ENCODE peak calls at places on chromosomes 6 and 20, in four cellular contexts. L is thoracic aorta, C is psoas muscle, U is pancreas. A is an unnamed sample. For H3K36me3, the result is how much of the 10 kb centered on the place peaks cover.

GRCh38 chr6:108115598-108116058 is 41.1 kb upstream of the OSTM1 start:
- DNase-seq in L (no peak), C (peak), U (peak), A (peak)

GRCh38 chr20:64063389-64064144 is 569 bp downstream of the TCEA2 start:
- DNase-seq in L (no peak), C (no peak), U (no peak), A (peak)

GRCh38 chr6:30707281-30707850 is 9.7 kb downstream of the MDC1 start:
- DNase-seq in L (no peak), C (no peak), U (peak), A (no peak)

GRCh38 chr20:12825180-12825579 is 183.6 kb upstream of the SPTLC3 start:
- DNase-seq in L (no peak), C (no peak), U (no peak), A (no peak)

GRCh38 chr20:3712279-3712873 is at the start of gene SIGLEC1:
- DNase-seq in L (no peak), C (peak), U (peak), A (no peak)

GRCh38 chr20:35003211-35004031 is 47.8 kb downstream of the MYH7B start:
- DNase-seq in L (no peak), C (peak), U (peak), A (no peak)

GRCh38 chr6:15476631-15477380 is 186.0 kb downstream of the DTNBP1 start:
- DNase-seq in L (no peak), C (no peak), U (no peak), A (no peak)

GRCh38 chr6:11384531-11385309 is 152.3 kb upstream of the NEDD9 start:
- DNase-seq in L (no peak), C (no peak), U (no peak), A (no peak)

GRCh38 chr6:105430685-105431084 is 27.8 kb upstream of the PREP start:
- DNase-seq in L (no peak), C (no peak), U (no peak), A (no peak)

GRCh38 chr6:154071711-154072110 is 32.7 kb downstream of the OPRM1 start:
- DNase-seq in L (no peak), C (no peak), U (no peak), A (no peak)

GRCh38 chr6:123715243-123715863 is 78.6 kb upstream of the TRDN start:
- DNase-seq in L (no peak), C (no peak), U (no peak), A (peak)

GRCh38 chr20:46073443-46073842 is 16.3 kb downstream of the NCOA5 start:
- DNase-seq in L (no peak), C (no peak), U (no peak), A (peak)

GRCh38 chr6:69162811-69163210 is 527.7 kb downstream of the ADGRB3 start:
- DNase-seq in L (no peak), C (no peak), U (no peak), A (peak)

GRCh38 chr6:123770247-123770949 is 33.3 kb upstream of the NKAIN2 start:
- DNase-seq in L (no peak), C (no peak), U (no peak), A (no peak)

GRCh38 chr6:28115799-28116198 is 8.6 kb upstream of the ZSCAN16 start:
- DNase-seq in L (no peak), C (no peak), U (no peak), A (no peak)

GRCh38 chr6:116287668-116288282 is 8.0 kb upstream of the TSPYL1 start:
- DNase-seq in L (no peak), C (no peak), U (no peak), A (peak)

GRCh38 chr20:5470943-5471342 is 154.2 kb upstream of the PROKR2 start:
- DNase-seq in L (no peak), C (no peak), U (no peak), A (no peak)

GRCh38 chr6:132764370-132764769 is 6.7 kb upstream of the VNN2 start:
- DNase-seq in L (no peak), C (no peak), U (peak), A (no peak)

GRCh38 chr6:159879829-159880228 is 11.0 kb upstream of the MAS1 start:
- DNase-seq in L (no peak), C (no peak), U (no peak), A (no peak)

GRCh38 chr6:93392797-93393196 is 26.6 kb downstream of the EPHA7 start:
- DNase-seq in L (no peak), C (no peak), U (no peak), A (no peak)

GRCh38 chr6:109944448-109944847 is 33.7 kb upstream of the GPR6 start:
- DNase-seq in L (no peak), C (no peak), U (no peak), A (no peak)

GRCh38 chr6:96458771-96459170 is 62.8 kb upstream of the UFL1 start:
- DNase-seq in L (no peak), C (no peak), U (no peak), A (no peak)

GRCh38 chr6:131914967-131915751 is 36.0 kb downstream of the CCN2 start:
- DNase-seq in L (peak), C (no peak), U (no peak), A (peak)

GRCh38 chr20:63574829-63575720 is 1.0 kb upstream of the HELZ2 start:
- DNase-seq in L (no peak), C (no peak), U (no peak), A (no peak)

GRCh38 chr20:46802696-46803445 is 91.8 kb upstream of the EYA2 start:
- DNase-seq in L (no peak), C (no peak), U (no peak), A (peak)

GRCh38 chr6:43968110-43968965 is 158.9 kb downstream of the MRPL14 start:
- DNase-seq in L (no peak), C (no peak), U (no peak), A (no peak)

GRCh38 chr6:96074006-96074405 is 58.2 kb downstream of the FUT9 start:
- DNase-seq in L (no peak), C (no peak), U (no peak), A (no peak)

GRCh38 chr20:6886065-6886729 is 118.7 kb downstream of the BMP2 start:
- DNase-seq in L (no peak), C (no peak), U (no peak), A (peak)

GRCh38 chr20:50111120-50111828 is 1.7 kb downstream of the UBE2V1 start:
- DNase-seq in L (no peak), C (no peak), U (no peak), A (no peak)

GRCh38 chr6:46186583-46186982 is 15.8 kb upstream of the ENPP5 start:
- DNase-seq in L (no peak), C (no peak), U (no peak), A (no peak)

GRCh38 chr20:58228484-58229197 is at the start of gene ANKRD60:
- DNase-seq in L (no peak), C (no peak), U (peak), A (no peak)

GRCh38 chr6:25883991-25884390 is 9.9 kb upstream of the SLC17A3 start:
- DNase-seq in L (no peak), C (no peak), U (no peak), A (no peak)

GRCh38 chr6:149859368-149859767 is 4.8 kb downstream of the LRP11 start:
- DNase-seq in L (no peak), C (no peak), U (no peak), A (no peak)

GRCh38 chr6:155528982-155529453 is 73.4 kb upstream of the NOX3 start:
- DNase-seq in L (peak), C (no peak), U (no peak), A (no peak)

GRCh38 chr20:44279228-44279627 is 31.8 kb downstream of the FITM2 start:
- DNase-seq in L (no peak), C (no peak), U (no peak), A (no peak)

GRCh38 chr6:54173084-54173483 is 61.8 kb downstream of the MLIP start:
- DNase-seq in L (no peak), C (no peak), U (no peak), A (no peak)

GRCh38 chr20:51495921-51496545 is 46.5 kb downstream of the NFATC2 start:
- DNase-seq in L (no peak), C (no peak), U (no peak), A (no peak)

GRCh38 chr20:22582960-22583772 is 1.2 kb downstream of the FOXA2 start:
- DNase-seq in L (no peak), C (no peak), U (peak), A (peak)
- H3K4me3 ChIP-seq in L (peak), C (peak), U (peak), A (peak)

DNA sequence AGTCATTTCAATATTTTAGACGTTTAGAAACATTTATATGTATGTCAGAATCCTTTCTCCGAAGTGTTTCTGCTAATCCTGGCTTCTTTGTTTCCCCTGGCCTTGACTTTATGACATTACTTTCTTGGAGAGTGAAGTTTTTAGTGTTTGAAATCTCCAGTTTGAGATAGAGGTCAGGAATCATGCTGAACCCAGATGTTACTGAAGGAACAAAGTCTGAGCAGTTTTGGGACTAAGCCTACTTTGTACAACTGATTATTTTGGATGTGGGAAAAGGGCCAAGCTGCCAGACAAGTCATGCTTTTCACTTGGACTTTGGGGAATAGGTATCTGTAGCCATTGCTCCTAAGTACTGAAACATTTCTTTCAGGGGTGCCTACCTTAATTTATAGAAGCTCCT is 2.3 kb downstream of the RNF144B start:
- DNase-seq in L (no peak), C (no peak), U (no peak), A (no peak)
- H3K27ac ChIP-seq in L (peak), C (peak), U (peak), A (no peak)

GRCh38 chr20:32569380-32570305 is 15.5 kb downstream of the NOL4L start:
- DNase-seq in L (no peak), C (no peak), U (no peak), A (no peak)

GRCh38 chr20:32569018-32569379 is 16.1 kb downstream of the NOL4L start:
- DNase-seq in L (no peak), C (no peak), U (no peak), A (no peak)

GRCh38 chr20:32566379-32567374 is 18.5 kb downstream of the NOL4L start:
- DNase-seq in L (no peak), C (no peak), U (no peak), A (no peak)

GRCh38 chr20:32565735-32566032 is 19.4 kb downstream of the NOL4L start:
- DNase-seq in L (no peak), C (no peak), U (no peak), A (no peak)

DNA sequence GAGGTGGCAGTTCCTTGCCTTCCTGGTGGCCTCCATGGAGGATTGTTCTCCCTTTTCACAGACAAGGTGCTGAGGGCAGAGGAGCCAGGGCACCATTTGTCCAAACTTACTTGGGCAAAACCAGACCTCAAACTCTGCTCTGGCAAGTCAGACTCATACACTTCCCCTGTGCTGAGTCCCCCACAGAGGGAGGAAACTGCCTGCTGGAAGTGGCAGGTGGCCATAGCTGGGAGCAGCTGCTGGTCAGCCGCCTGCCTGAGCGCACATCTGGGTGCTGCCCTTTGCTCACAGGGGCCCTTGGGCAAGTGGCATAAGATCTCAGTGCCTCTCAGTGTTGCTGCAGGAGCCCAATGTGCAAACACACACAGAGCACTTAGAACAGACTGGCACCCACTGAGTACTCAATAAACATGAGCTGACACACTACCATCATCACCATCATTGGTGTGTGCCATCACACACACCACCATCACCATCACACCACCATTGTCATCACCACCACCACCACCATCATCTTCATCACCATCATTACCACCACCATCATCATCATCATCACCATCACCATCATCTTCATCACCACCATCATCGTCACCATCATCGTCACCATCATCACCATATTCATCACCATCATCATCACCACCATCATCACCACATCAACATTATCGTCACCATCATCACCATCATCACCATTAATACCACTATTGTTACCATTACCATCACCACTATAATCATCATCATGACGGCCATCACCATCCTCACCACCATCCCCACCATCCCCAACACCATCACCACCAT is 17.6 kb downstream of the NOL4L start:
- DNase-seq in L (no peak), C (no peak), U (no peak), A (peak)
- H3K36me3 ChIP-seq in L (under half), C (under half), U (under half), A (under half)

GRCh38 chr6:6723316-6723715 is 134.8 kb downstream of the LY86 start:
- DNase-seq in L (no peak), C (no peak), U (no peak), A (no peak)
- H3K4me3 ChIP-seq in L (no peak), C (no peak), U (no peak), A (no peak)

GRCh38 chr20:38210741-38211140 is 45.7 kb upstream of the TGM2 start:
- DNase-seq in L (no peak), C (no peak), U (peak), A (no peak)

GRCh38 chr20:38209054-38209675 is 44.1 kb upstream of the TGM2 start:
- DNase-seq in L (no peak), C (no peak), U (peak), A (no peak)

GRCh38 chr20:38208523-38208922 is 43.5 kb upstream of the TGM2 start:
- DNase-seq in L (no peak), C (no peak), U (no peak), A (no peak)

GRCh38 chr20:38211200-38212097 is 46.4 kb upstream of the TGM2 start:
- DNase-seq in L (no peak), C (no peak), U (peak), A (no peak)

GRCh38 chr20:38209736-38210405 is 44.8 kb upstream of the TGM2 start:
- DNase-seq in L (no peak), C (no peak), U (peak), A (no peak)
- H3K27ac ChIP-seq in L (peak), C (no peak), U (no peak), A (no peak)

GRCh38 chr6:3733321-3733925 is 18.1 kb downstream of the PXDC1 start:
- DNase-seq in L (no peak), C (no peak), U (peak), A (no peak)
- H3K36me3 ChIP-seq in L (half or more), C (half or more), U (under half), A (under half)